ENCODE peak calls at places on chromosomes 4 and X, in ten cellular contexts. One of them, this sample, is unnamed.

GRCh38 chr4:163764569-163764968 is 270.1 kb downstream of the TMA16 start:
- DNase-seq in GM06990: no peak
- DNase-seq in neural crest cell: no peak
- DNase-seq in AG09319: no peak
- DNase-seq in choroid plexus epithelial cell: no peak
- DNase-seq in coronary artery: no peak
- DNase-seq in lower leg skin: no peak
- DNase-seq in lung: no peak
- DNase-seq in sigmoid colon: no peak
- DNase-seq in HL-60: no peak
- DNase-seq in this sample: no peak

GRCh38 chrX:12089740-12090139 is 48.5 kb upstream of the FRMPD4 start:
- DNase-seq in lower leg skin: no peak
- DNase-seq in choroid plexus epithelial cell: no peak
- DNase-seq in sigmoid colon: no peak
- DNase-seq in neural crest cell: no peak
- DNase-seq in coronary artery: no peak
- DNase-seq in lung: peak
- DNase-seq in HL-60: no peak
- DNase-seq in GM06990: no peak
- DNase-seq in AG09319: no peak
- DNase-seq in this sample: no peak

GRCh38 chrX:100484971-100485370 is 74.9 kb upstream of the PCDH19 start:
- DNase-seq in HL-60: no peak
- DNase-seq in lung: no peak
- DNase-seq in coronary artery: no peak
- DNase-seq in sigmoid colon: no peak
- DNase-seq in choroid plexus epithelial cell: no peak
- DNase-seq in GM06990: no peak
- DNase-seq in lower leg skin: no peak
- DNase-seq in AG09319: no peak
- DNase-seq in neural crest cell: no peak
- DNase-seq in this sample: no peak

GRCh38 chrX:12080265-12080664 is 58.0 kb upstream of the FRMPD4 start:
- DNase-seq in choroid plexus epithelial cell: peak
- DNase-seq in GM06990: no peak
- DNase-seq in lung: no peak
- DNase-seq in sigmoid colon: no peak
- DNase-seq in coronary artery: no peak
- DNase-seq in HL-60: no peak
- DNase-seq in AG09319: peak
- DNase-seq in neural crest cell: no peak
- DNase-seq in lower leg skin: no peak
- DNase-seq in this sample: no peak

GRCh38 chr4:121375262-121375661 is 5.6 kb downstream of the QRFPR start:
- DNase-seq in GM06990: no peak
- DNase-seq in AG09319: no peak
- DNase-seq in choroid plexus epithelial cell: peak
- DNase-seq in HL-60: no peak
- DNase-seq in coronary artery: no peak
- DNase-seq in lower leg skin: no peak
- DNase-seq in sigmoid colon: no peak
- DNase-seq in lung: no peak
- DNase-seq in neural crest cell: no peak
- DNase-seq in this sample: no peak

GRCh38 chr4:158873795-158874359 is 105.1 kb downstream of the FNIP2 start:
- DNase-seq in neural crest cell: no peak
- DNase-seq in HL-60: no peak
- DNase-seq in sigmoid colon: no peak
- DNase-seq in GM06990: no peak
- DNase-seq in lung: no peak
- DNase-seq in AG09319: peak
- DNase-seq in lower leg skin: no peak
- DNase-seq in choroid plexus epithelial cell: peak
- DNase-seq in coronary artery: no peak
- DNase-seq in this sample: no peak

GRCh38 chrX:20857746-20858145 is 516.5 kb upstream of the CNKSR2 start:
- DNase-seq in HL-60: no peak
- DNase-seq in lower leg skin: peak
- DNase-seq in lung: no peak
- DNase-seq in GM06990: no peak
- DNase-seq in neural crest cell: peak
- DNase-seq in choroid plexus epithelial cell: peak
- DNase-seq in sigmoid colon: peak
- DNase-seq in AG09319: no peak
- DNase-seq in coronary artery: no peak
- DNase-seq in this sample: no peak

GRCh38 chr4:163332526-163333405 is at the start of gene NPY1R:
- DNase-seq in lower leg skin: peak
- DNase-seq in lung: peak
- DNase-seq in GM06990: peak
- DNase-seq in AG09319: peak
- DNase-seq in HL-60: peak
- DNase-seq in sigmoid colon: peak
- DNase-seq in coronary artery: peak
- DNase-seq in choroid plexus epithelial cell: peak
- DNase-seq in neural crest cell: peak
- DNase-seq in this sample: peak

GRCh38 chr4:30870513-30870912 is 150.3 kb downstream of the PCDH7 start:
- DNase-seq in sigmoid colon: no peak
- DNase-seq in HL-60: no peak
- DNase-seq in choroid plexus epithelial cell: no peak
- DNase-seq in neural crest cell: no peak
- DNase-seq in GM06990: no peak
- DNase-seq in AG09319: no peak
- DNase-seq in coronary artery: no peak
- DNase-seq in lung: no peak
- DNase-seq in lower leg skin: no peak
- DNase-seq in this sample: no peak

GRCh38 chr4:8079916-8080753 is 78.5 kb downstream of the ABLIM2 start:
- DNase-seq in lung: no peak
- DNase-seq in AG09319: no peak
- DNase-seq in sigmoid colon: no peak
- DNase-seq in lower leg skin: no peak
- DNase-seq in GM06990: no peak
- DNase-seq in choroid plexus epithelial cell: no peak
- DNase-seq in coronary artery: no peak
- DNase-seq in neural crest cell: no peak
- DNase-seq in HL-60: no peak
- DNase-seq in this sample: no peak

GRCh38 chr4:1370321-1371124 is 23.5 kb downstream of the UVSSA start:
- DNase-seq in sigmoid colon: peak
- DNase-seq in AG09319: no peak
- DNase-seq in lung: no peak
- DNase-seq in neural crest cell: no peak
- DNase-seq in HL-60: no peak
- DNase-seq in choroid plexus epithelial cell: no peak
- DNase-seq in GM06990: no peak
- DNase-seq in coronary artery: no peak
- DNase-seq in lower leg skin: no peak
- DNase-seq in this sample: no peak

GRCh38 chr4:141919648-141920047 is 283.3 kb downstream of the IL15 start:
- DNase-seq in AG09319: no peak
- DNase-seq in coronary artery: no peak
- DNase-seq in lower leg skin: no peak
- DNase-seq in lung: no peak
- DNase-seq in neural crest cell: no peak
- DNase-seq in choroid plexus epithelial cell: no peak
- DNase-seq in HL-60: no peak
- DNase-seq in sigmoid colon: no peak
- DNase-seq in GM06990: no peak
- DNase-seq in this sample: no peak

GRCh38 chr4:104093247-104093646 is 373.5 kb upstream of the TACR3 start:
- DNase-seq in coronary artery: no peak
- DNase-seq in GM06990: no peak
- DNase-seq in lower leg skin: no peak
- DNase-seq in sigmoid colon: no peak
- DNase-seq in lung: no peak
- DNase-seq in HL-60: peak
- DNase-seq in neural crest cell: no peak
- DNase-seq in AG09319: no peak
- DNase-seq in choroid plexus epithelial cell: no peak
- DNase-seq in this sample: no peak

GRCh38 chr4:99723555-99724450 is 66.2 kb upstream of the C4orf54 start:
- DNase-seq in neural crest cell: no peak
- DNase-seq in lung: peak
- DNase-seq in GM06990: no peak
- DNase-seq in choroid plexus epithelial cell: peak
- DNase-seq in AG09319: no peak
- DNase-seq in coronary artery: no peak
- DNase-seq in sigmoid colon: peak
- DNase-seq in lower leg skin: peak
- DNase-seq in HL-60: peak
- DNase-seq in this sample: no peak

GRCh38 chrX:51192104-51192503 is 140.5 kb upstream of the NUDT10 start:
- DNase-seq in lower leg skin: no peak
- DNase-seq in coronary artery: no peak
- DNase-seq in HL-60: no peak
- DNase-seq in choroid plexus epithelial cell: no peak
- DNase-seq in lung: no peak
- DNase-seq in GM06990: no peak
- DNase-seq in AG09319: no peak
- DNase-seq in neural crest cell: no peak
- DNase-seq in sigmoid colon: no peak
- DNase-seq in this sample: no peak
- TF ChIP-seq CTCF in lower leg skin: no peak
- TF ChIP-seq CTCF in coronary artery: no peak
- TF ChIP-seq CTCF in HL-60: no peak
- TF ChIP-seq CTCF in choroid plexus epithelial cell: no peak
- TF ChIP-seq CTCF in lung: no peak
- TF ChIP-seq CTCF in GM06990: no peak
- TF ChIP-seq CTCF in AG09319: no peak
- TF ChIP-seq CTCF in neural crest cell: no peak
- TF ChIP-seq CTCF in sigmoid colon: no peak
- TF ChIP-seq CTCF in this sample: no peak

DNA sequence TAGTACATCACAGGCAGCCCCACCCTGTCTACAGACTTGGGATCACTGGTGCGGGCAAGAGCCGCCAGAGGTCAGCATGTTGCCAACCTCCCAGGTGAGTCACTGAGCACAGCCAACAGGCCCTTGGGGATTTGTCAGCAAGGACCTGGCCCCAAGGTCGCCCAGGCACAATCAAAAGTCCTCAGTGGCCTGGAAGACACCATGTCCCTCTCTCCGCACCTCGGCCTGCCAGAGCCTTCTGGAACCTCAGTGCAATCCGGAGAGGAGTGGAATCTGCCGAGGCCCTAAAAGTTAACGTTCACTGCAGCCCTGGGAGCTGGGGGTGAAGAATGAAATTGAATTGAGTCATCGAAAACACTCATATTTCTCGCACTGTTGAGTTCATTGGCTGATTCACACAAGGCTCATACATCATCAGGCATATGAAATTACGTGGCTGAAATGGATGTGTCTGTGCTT is 74.3 kb downstream of the WFS1 start:
- DNase-seq in coronary artery: no peak
- DNase-seq in neural crest cell: no peak
- DNase-seq in AG09319: no peak
- DNase-seq in lower leg skin: no peak
- DNase-seq in lung: no peak
- DNase-seq in GM06990: no peak
- DNase-seq in sigmoid colon: no peak
- DNase-seq in HL-60: no peak
- DNase-seq in choroid plexus epithelial cell: peak
- DNase-seq in this sample: no peak
- TF ChIP-seq CTCF in coronary artery: no peak
- TF ChIP-seq CTCF in neural crest cell: no peak
- TF ChIP-seq CTCF in AG09319: no peak
- TF ChIP-seq CTCF in lower leg skin: no peak
- TF ChIP-seq CTCF in lung: no peak
- TF ChIP-seq CTCF in GM06990: peak
- TF ChIP-seq CTCF in sigmoid colon: no peak
- TF ChIP-seq CTCF in HL-60: no peak
- TF ChIP-seq CTCF in choroid plexus epithelial cell: no peak
- TF ChIP-seq CTCF in this sample: no peak

DNA sequence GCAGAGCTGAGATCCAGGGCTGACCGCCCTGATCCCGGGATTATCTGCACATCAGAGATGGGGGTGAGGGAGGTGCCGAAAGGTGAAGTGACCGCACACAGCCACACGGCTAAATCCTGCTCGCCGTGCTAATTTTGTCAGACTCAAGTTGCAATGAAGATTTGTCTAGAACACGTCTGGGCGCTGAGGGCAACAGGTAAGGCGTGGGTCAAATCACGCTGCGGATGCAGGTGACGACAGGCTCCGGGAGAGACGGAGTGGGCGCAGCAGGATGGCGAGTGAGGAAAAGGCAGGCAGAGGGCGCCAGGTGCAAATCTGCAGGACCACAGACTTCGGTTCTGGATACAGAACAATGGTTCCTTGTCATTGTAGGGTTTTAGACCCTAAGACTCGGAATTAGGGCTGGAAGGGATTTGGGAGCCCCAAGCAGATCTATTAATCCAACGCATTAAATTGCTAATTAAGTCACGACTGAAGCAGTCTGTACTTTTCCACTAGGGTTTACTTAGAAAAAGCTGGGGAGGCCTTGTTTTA is 1.9 kb upstream of the TBC1D14 start:
- DNase-seq in choroid plexus epithelial cell: peak
- DNase-seq in HL-60: no peak
- DNase-seq in sigmoid colon: peak
- DNase-seq in lower leg skin: no peak
- DNase-seq in lung: no peak
- DNase-seq in GM06990: no peak
- DNase-seq in neural crest cell: no peak
- DNase-seq in coronary artery: no peak
- DNase-seq in AG09319: no peak
- DNase-seq in this sample: no peak
- TF ChIP-seq CTCF in choroid plexus epithelial cell: peak
- TF ChIP-seq CTCF in HL-60: no peak
- TF ChIP-seq CTCF in sigmoid colon: no peak
- TF ChIP-seq CTCF in lower leg skin: no peak
- TF ChIP-seq CTCF in lung: peak
- TF ChIP-seq CTCF in GM06990: peak
- TF ChIP-seq CTCF in neural crest cell: peak
- TF ChIP-seq CTCF in coronary artery: no peak
- TF ChIP-seq CTCF in AG09319: peak
- TF ChIP-seq CTCF in this sample: peak

GRCh38 chrX:131262200-131262599 is 26.9 kb downstream of the IGSF1 start:
- DNase-seq in coronary artery: no peak
- DNase-seq in choroid plexus epithelial cell: no peak
- DNase-seq in lower leg skin: no peak
- DNase-seq in GM06990: no peak
- DNase-seq in AG09319: no peak
- DNase-seq in lung: no peak
- DNase-seq in HL-60: no peak
- DNase-seq in sigmoid colon: no peak
- DNase-seq in neural crest cell: no peak
- DNase-seq in this sample: no peak

GRCh38 chrX:131264053-131264452 is 25.1 kb downstream of the IGSF1 start:
- DNase-seq in lower leg skin: no peak
- DNase-seq in neural crest cell: no peak
- DNase-seq in AG09319: no peak
- DNase-seq in GM06990: no peak
- DNase-seq in HL-60: no peak
- DNase-seq in coronary artery: no peak
- DNase-seq in choroid plexus epithelial cell: no peak
- DNase-seq in sigmoid colon: no peak
- DNase-seq in lung: no peak
- DNase-seq in this sample: no peak

GRCh38 chrX:131264665-131265064 is 24.4 kb downstream of the IGSF1 start:
- DNase-seq in lower leg skin: no peak
- DNase-seq in GM06990: no peak
- DNase-seq in AG09319: no peak
- DNase-seq in lung: no peak
- DNase-seq in HL-60: no peak
- DNase-seq in neural crest cell: no peak
- DNase-seq in coronary artery: no peak
- DNase-seq in choroid plexus epithelial cell: no peak
- DNase-seq in sigmoid colon: no peak
- DNase-seq in this sample: no peak

GRCh38 chrX:131262738-131263679 is 26.1 kb downstream of the IGSF1 start:
- DNase-seq in choroid plexus epithelial cell: no peak
- DNase-seq in HL-60: peak
- DNase-seq in coronary artery: no peak
- DNase-seq in sigmoid colon: no peak
- DNase-seq in lower leg skin: no peak
- DNase-seq in lung: no peak
- DNase-seq in AG09319: no peak
- DNase-seq in neural crest cell: no peak
- DNase-seq in GM06990: no peak
- DNase-seq in this sample: no peak
- TF ChIP-seq CTCF in choroid plexus epithelial cell: no peak
- TF ChIP-seq CTCF in HL-60: no peak
- TF ChIP-seq CTCF in coronary artery: no peak
- TF ChIP-seq CTCF in sigmoid colon: no peak
- TF ChIP-seq CTCF in lower leg skin: no peak
- TF ChIP-seq CTCF in lung: no peak
- TF ChIP-seq CTCF in AG09319: no peak
- TF ChIP-seq CTCF in neural crest cell: peak
- TF ChIP-seq CTCF in GM06990: peak
- TF ChIP-seq CTCF in this sample: peak